ENCODE peak calls at places on chromosomes 12 and 14, in eight cellular contexts. P is memory B cell, O is NCI-H748 treated with DMSO at 0.1 percent for 48 hours, L is left colon, K is mucosa of descending colon, U is fibroblast of mammary gland, D is uterus, N is fibroblast of pulmonary artery. R is an unnamed sample.

GRCh38 chr12:52234226-52234810 is 1.3 kb downstream of the KRT7 start:
- DNase-seq in P (no peak), O (no peak), D (no peak), L (no peak), U (no peak), K (no peak), N (no peak), R (no peak)

GRCh38 chr12:12338528-12339168 is 11.4 kb downstream of the MANSC1 start:
- DNase-seq in N (peak), K (no peak), U (no peak), P (no peak), O (no peak), D (no peak), L (no peak), R (no peak)

GRCh38 chr12:120874547-120875245 is 29.5 kb downstream of the SPPL3 start:
- DNase-seq in N (no peak), U (no peak), L (no peak), O (no peak), K (no peak), P (no peak), D (no peak), R (no peak)

GRCh38 chr14:70884595-70885342 is 22.5 kb upstream of the PCNX1 start:
- DNase-seq in U (no peak), D (no peak), O (no peak), L (no peak), K (no peak), P (no peak), N (no peak), R (no peak)

GRCh38 chr12:89384050-89384749 is 31.9 kb upstream of the DUSP6 start:
- DNase-seq in O (no peak), L (peak), P (no peak), D (peak), U (peak), K (peak), N (peak), R (peak)

GRCh38 chr12:51749201-51749985 is 99.1 kb downstream of the FIGNL2 start:
- DNase-seq in K (no peak), N (no peak), L (no peak), D (no peak), U (no peak), P (no peak), O (no peak), R (no peak)

GRCh38 chr12:10190558-10191388 is 11.9 kb downstream of the TMEM52B start:
- DNase-seq in D (peak), L (peak), P (peak), N (peak), U (peak), O (peak), K (peak), R (peak)

GRCh38 chr14:102188187-102188586 is 48.5 kb downstream of the WDR20 start:
- DNase-seq in P (no peak), D (no peak), U (no peak), N (no peak), O (no peak), L (no peak), K (no peak), R (no peak)

GRCh38 chr14:26984318-26985177 is 386.7 kb upstream of the NOVA1 start:
- DNase-seq in N (peak), L (peak), D (peak), O (peak), K (peak), U (peak), P (no peak), R (peak)

GRCh38 chr12:93766802-93767523 is 89.8 kb downstream of the CRADD start:
- DNase-seq in U (peak), N (peak), P (no peak), K (no peak), D (peak), O (peak), L (peak), R (peak)

GRCh38 chr12:69991683-69992297 is 166.8 kb downstream of the MYRFL start:
- DNase-seq in P (no peak), D (no peak), L (no peak), N (no peak), U (no peak), K (no peak), O (no peak), R (no peak)

GRCh38 chr14:50864237-50864636 is 7.6 kb upstream of the ABHD12B start:
- DNase-seq in U (no peak), N (no peak), K (no peak), D (no peak), L (no peak), O (no peak), P (no peak), R (no peak)

GRCh38 chr12:120229583-120230325 is 28.8 kb upstream of the RPLP0 start:
- DNase-seq in O (no peak), N (peak), P (no peak), L (peak), D (no peak), K (peak), U (peak), R (peak)

GRCh38 chr12:45973526-45973925 is 16.8 kb downstream of the SCAF11 start:
- DNase-seq in P (no peak), D (no peak), O (no peak), N (peak), K (no peak), U (peak), L (no peak), R (no peak)

R was measured in transverse colon.